ENCODE peak calls at places on chromosome 19, in eight cellular contexts. N is IMR-90, L is K562, V is A549, R is HCT116, M is H1, Z is HepG2, I is GM12878. J is an unnamed sample.

GRCh38 chr19:41149831-41150230 is 35.6 kb downstream of the CYP2F1 start:
- DNase-seq in N (no peak), L (no peak), V (no peak), R (no peak), M (no peak), Z (no peak), I (no peak), J (no peak)

GRCh38 chr19:7292950-7293794 is 1.0 kb downstream of the INSR start:
- DNase-seq in N (no peak), L (no peak), V (no peak), R (no peak), M (peak), Z (peak), I (no peak), J (peak)

GRCh38 chr19:56252699-56253422 is 19.7 kb upstream of the EDDM13 start:
- DNase-seq in N (peak), L (peak), V (peak), R (peak), M (peak), Z (peak), I (no peak), J (peak)

GRCh38 chr19:41706741-41707501 is 1.5 kb upstream of the CEACAM5 start:
- DNase-seq in N (no peak), L (peak), V (peak), R (peak), M (peak), Z (peak), I (peak), J (peak)

GRCh38 chr19:30879225-30879624 is 470.0 kb downstream of the TSHZ3 start:
- DNase-seq in N (no peak), L (no peak), V (no peak), R (no peak), M (no peak), Z (no peak), I (no peak), J (peak)

GRCh38 chr19:40686882-40687524 is 3.4 kb downstream of the NUMBL start:
- DNase-seq in N (no peak), L (no peak), V (no peak), R (no peak), M (no peak), Z (no peak), I (no peak), J (no peak)

GRCh38 chr19:23415561-23416191 is 20.4 kb upstream of the ZNF91 start:
- DNase-seq in N (no peak), L (no peak), V (no peak), R (no peak), M (peak), Z (no peak), I (no peak), J (peak)

GRCh38 chr19:55276720-55277430 is 3.0 kb downstream of the HSPBP1 start:
- DNase-seq in N (no peak), L (no peak), V (no peak), R (no peak), M (no peak), Z (no peak), I (no peak), J (no peak)

GRCh38 chr19:6677924-6678689 is 8.1 kb upstream of the TNFSF14 start:
- DNase-seq in N (no peak), L (peak), V (no peak), R (no peak), M (peak), Z (no peak), I (no peak), J (peak)

GRCh38 chr19:33273881-33274662 is 28.3 kb downstream of the CEBPA start:
- DNase-seq in N (peak), L (no peak), V (no peak), R (peak), M (no peak), Z (peak), I (no peak), J (no peak)

GRCh38 chr19:31340059-31341025 is 8.9 kb downstream of the TSHZ3 start:
- DNase-seq in N (peak), L (no peak), V (no peak), R (no peak), M (peak), Z (no peak), I (no peak), J (peak)

GRCh38 chr19:11268783-11269267 is 6.5 kb upstream of the DOCK6 start:
- DNase-seq in N (peak), L (peak), V (no peak), R (no peak), M (no peak), Z (peak), I (no peak), J (peak)

GRCh38 chr19:5665781-5666513 is 14.4 kb downstream of the MICOS13 start:
- DNase-seq in N (peak), L (no peak), V (peak), R (no peak), M (no peak), Z (peak), I (peak), J (no peak)

GRCh38 chr19:13859361-13859880 is 17.5 kb upstream of the NANOS3 start:
- DNase-seq in N (peak), L (peak), V (no peak), R (no peak), M (no peak), Z (no peak), I (no peak), J (peak)
- TF ChIP-seq RAD21 in N (no peak), L (peak), V (no peak), R (no peak), M (no peak), Z (no peak), I (no peak), J (no peak)

DNA sequence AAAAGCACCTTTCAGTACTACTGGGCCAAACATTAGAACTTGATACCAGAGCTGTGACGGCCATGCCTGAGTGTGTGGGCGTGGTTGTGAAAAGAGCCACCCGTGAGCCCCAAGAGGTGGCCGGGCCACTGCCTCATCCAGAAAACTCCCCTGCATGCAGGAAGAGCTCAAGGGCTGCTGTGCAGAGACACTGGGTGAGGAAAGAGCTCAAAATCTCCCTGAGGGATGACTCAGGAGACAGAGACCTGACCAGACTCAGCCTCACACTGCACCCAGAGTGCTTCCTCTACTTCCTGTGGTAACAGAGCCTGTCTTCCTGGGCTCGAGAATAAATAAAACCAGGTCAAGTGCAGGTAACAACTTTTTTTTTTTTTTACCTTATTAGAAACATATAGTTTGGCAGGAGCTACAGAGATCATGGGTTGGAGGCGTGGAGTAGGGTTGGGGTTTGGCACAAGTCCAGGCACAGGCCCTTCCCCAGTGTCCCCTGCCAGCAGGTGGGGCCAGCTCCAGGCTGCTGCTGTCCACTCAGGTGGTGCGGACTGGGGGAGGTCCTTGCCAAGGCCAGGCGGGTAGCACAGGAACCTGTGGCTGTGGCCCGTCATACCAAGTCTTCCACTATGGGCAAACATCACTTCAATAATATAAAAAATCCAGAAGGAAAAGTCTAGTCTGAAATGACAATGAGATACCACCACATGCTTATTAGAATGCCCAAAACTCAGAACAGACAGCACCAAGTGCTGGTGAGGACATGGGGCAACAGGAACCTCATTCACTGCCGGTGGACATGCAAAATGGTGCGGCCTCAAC is 25.5 kb downstream of the ELL start:
- DNase-seq in N (peak), L (peak), V (no peak), R (no peak), M (no peak), Z (peak), I (no peak), J (no peak)
- TF ChIP-seq RAD21 in N (peak), L (no peak), V (no peak), R (no peak), M (no peak), Z (peak), I (no peak), J (no peak)

DNA sequence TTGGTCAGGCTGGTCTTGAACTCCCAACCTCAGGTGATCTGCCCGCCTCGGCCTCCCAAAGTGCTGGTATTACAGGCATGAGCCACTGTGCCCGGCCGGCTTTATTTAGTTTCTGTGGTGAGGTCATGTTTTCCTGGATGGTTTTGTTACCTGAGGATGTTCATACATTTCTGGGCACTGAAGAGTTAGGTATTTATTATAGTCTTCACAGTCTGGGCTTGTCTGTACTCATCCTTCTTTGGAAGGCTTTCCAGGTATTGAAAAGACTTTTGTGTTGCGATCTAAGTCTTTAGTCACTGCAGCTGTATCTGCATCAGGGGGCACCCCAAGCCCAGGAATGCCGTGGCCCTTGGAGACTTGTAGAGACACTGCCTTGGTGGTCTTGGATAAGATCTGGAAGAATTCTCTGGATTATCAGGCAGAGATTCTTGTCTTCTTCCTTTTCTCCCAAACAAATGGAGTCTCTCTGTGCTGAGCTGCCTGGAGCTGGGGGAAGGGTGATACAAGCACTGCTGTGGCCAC is 12.8 kb downstream of the BLOC1S3 start:
- DNase-seq in N (no peak), L (no peak), V (no peak), R (no peak), M (no peak), Z (no peak), I (no peak), J (no peak)
- TF ChIP-seq RAD21 in N (no peak), L (no peak), V (peak), R (no peak), M (peak), Z (no peak), I (no peak), J (no peak)

GRCh38 chr19:1312732-1313694 is 27.3 kb downstream of the EFNA2 start:
- DNase-seq in N (peak), L (no peak), V (peak), R (peak), M (no peak), Z (no peak), I (no peak), J (no peak)
- TF ChIP-seq RAD21 in N (no peak), L (no peak), V (no peak), R (no peak), M (no peak), Z (no peak), I (no peak), J (no peak)

DNA sequence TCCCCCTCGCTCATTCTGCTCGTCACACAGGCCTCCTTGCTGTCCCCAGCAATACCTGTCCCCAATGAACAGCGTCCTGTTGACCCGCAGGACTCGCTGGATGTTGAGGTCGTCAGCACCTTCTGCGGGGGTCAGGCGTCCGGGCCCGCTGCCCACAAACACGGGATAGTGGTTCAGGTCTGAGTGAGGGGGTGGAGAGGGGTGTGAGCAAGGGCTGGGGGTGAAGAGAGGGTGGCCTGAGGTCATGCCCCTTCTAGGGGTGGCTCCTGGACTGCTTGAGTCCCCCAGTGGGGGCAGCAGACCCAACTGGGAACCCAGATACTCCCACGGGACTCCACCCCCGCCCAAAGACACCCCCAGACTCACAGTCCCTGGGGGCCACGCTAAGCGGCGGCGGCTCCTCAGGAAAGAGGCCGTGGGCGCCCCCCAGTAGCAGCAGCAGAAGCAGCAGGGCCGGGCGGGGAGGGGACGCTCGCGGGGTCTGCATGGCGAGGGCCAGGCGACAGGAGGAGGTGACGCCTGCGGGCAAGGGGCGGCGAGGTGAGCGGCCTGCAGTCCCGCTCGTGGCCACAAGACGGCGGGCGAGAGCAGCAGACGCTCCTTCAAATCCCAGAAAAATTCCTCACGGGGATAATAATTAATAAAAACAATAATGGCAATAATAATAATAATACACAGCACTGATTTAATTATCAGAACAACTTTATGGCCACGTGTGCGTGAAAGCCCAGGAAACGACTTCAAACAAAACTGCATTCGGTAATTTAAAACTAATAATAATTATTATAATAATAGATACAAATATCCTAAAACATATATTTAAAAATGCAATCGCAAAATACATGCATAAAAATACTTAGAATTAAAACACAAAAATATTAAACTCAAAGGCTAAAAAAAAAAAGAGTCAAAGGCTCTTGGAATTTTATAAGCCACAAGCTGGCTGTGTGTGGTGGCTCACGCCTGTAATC is 1.2 kb downstream of the SEMA6B start:
- DNase-seq in N (no peak), L (no peak), V (no peak), R (no peak), M (peak), Z (no peak), I (no peak), J (peak)
- TF ChIP-seq RAD21 in N (peak), L (peak), V (peak), R (peak), M (peak), Z (no peak), I (peak), J (peak)

GRCh38 chr19:15811476-15811875 is 4.0 kb downstream of the OR10H1 start:
- DNase-seq in N (no peak), L (no peak), V (no peak), R (no peak), M (no peak), Z (no peak), I (no peak), J (no peak)

GRCh38 chr19:15812059-15812722 is 3.3 kb downstream of the OR10H1 start:
- DNase-seq in N (no peak), L (no peak), V (no peak), R (peak), M (no peak), Z (no peak), I (no peak), J (no peak)

GRCh38 chr19:15815306-15815705 is at the start of gene OR10H1:
- DNase-seq in N (no peak), L (no peak), V (no peak), R (no peak), M (no peak), Z (no peak), I (no peak), J (no peak)

GRCh38 chr19:15810335-15810734 is 5.1 kb downstream of the OR10H1 start:
- DNase-seq in N (no peak), L (peak), V (no peak), R (no peak), M (no peak), Z (peak), I (no peak), J (no peak)

DNA sequence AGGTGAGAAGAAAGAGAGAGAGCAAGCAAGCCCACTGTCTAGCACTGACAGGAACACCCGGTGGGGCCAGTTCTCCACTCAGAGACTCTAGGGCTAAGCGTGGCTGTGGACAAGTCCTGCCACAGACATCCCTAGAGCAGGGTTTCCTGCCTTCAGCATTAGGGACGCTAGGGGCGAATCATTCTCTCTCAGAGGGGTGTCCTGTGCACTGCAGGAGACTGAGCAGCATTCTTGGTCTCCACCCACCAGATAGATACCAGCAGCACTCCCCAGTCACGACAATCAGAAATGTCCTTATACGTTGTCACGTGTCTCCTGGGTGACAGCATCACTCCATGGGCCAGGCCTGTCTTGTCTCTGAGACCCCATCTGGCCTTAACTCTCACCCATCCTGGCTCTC is 1.5 kb downstream of the OR10H1 start:
- DNase-seq in N (no peak), L (no peak), V (no peak), R (no peak), M (no peak), Z (no peak), I (no peak), J (no peak)
- TF ChIP-seq RAD21 in N (no peak), L (peak), V (no peak), R (no peak), M (no peak), Z (no peak), I (no peak), J (no peak)

GRCh38 chr19:19224852-19225494 is 13.2 kb downstream of the NCAN start:
- DNase-seq in N (peak), L (peak), V (peak), R (peak), M (peak), Z (peak), I (no peak), J (no peak)
- TF ChIP-seq RAD21 in N (peak), L (peak), V (peak), R (peak), M (peak), Z (peak), I (peak), J (no peak)

GRCh38 chr19:37933965-37934364 is 27.0 kb downstream of the SIPA1L3 start:
- DNase-seq in N (peak), L (no peak), V (no peak), R (no peak), M (no peak), Z (peak), I (no peak), J (no peak)
- TF ChIP-seq RAD21 in N (no peak), L (no peak), V (no peak), R (no peak), M (no peak), Z (no peak), I (no peak), J (no peak)

DNA sequence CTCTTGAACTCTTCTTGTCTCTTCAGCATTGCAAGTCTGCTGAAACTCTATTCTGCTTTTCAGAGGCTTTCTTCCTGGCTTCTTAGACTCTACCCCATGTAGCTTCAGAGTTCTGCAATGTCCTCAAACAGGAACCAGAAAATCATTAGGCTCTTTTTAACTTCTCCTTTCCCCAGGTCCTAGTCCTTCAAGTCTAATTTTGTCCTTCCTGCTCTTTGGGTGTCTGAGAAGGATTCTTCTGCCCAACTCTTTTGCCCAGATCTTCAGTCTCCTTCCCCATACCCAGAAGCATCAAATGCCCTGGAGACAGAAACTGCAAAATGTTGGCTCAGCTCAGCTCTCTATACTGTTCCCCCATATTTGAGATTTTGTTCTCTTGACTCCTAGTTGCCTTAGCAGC is 50.0 kb upstream of the CALM3 start:
- DNase-seq in N (no peak), L (no peak), V (no peak), R (no peak), M (no peak), Z (no peak), I (no peak), J (no peak)
- TF ChIP-seq RAD21 in N (no peak), L (no peak), V (no peak), R (no peak), M (no peak), Z (no peak), I (no peak), J (no peak)